ENCODE peak calls at places on chromosome 14, in four cellular contexts. W is stimulated activated CD4-positive, alpha-beta T cell treated with anti-CD3 and anti-CD28 coated beads, TNF-alpha, amount 100 ng/mL, for 1 hour; Q is Calu3; N is stimulated activated CD8-positive, alpha-beta memory T cell treated with anti-CD3 and anti-CD28 coated beads, Interleukin-4, amount 100 ng/mL, for 1 hour. O is an unnamed sample.

GRCh38 chr14:96424104-96424989 is 32.4 kb downstream of the AK7 start:
- DNase-seq in W (no peak), N (no peak), Q (peak), O (peak)

GRCh38 chr14:75626857-75627256 is 33.8 kb downstream of the ERG28 start:
- DNase-seq in N (no peak), Q (no peak), W (no peak), O (no peak)

GRCh38 chr14:69318241-69318640 is 58.3 kb downstream of the GALNT16 start:
- DNase-seq in Q (no peak), N (no peak), W (no peak), O (no peak)

GRCh38 chr14:38098074-38098846 is 109.4 kb upstream of the SSTR1 start:
- DNase-seq in Q (no peak), N (no peak), W (no peak), O (peak)

GRCh38 chr14:95226801-95227200 is 69.5 kb upstream of the DICER1 start:
- DNase-seq in W (no peak), Q (no peak), N (no peak), O (no peak)

GRCh38 chr14:68199465-68200145 is 380.0 kb downstream of the RAD51B start:
- DNase-seq in W (no peak), Q (no peak), N (no peak), O (peak)

GRCh38 chr14:93173943-93174395 is 10.7 kb downstream of the MOAP1 start:
- DNase-seq in N (no peak), W (no peak), Q (no peak), O (peak)

GRCh38 chr14:80298491-80299017 is 87.2 kb upstream of the DIO2 start:
- DNase-seq in W (no peak), Q (no peak), N (no peak), O (no peak)

GRCh38 chr14:89836830-89837469 is 117.6 kb downstream of the EFCAB11 start:
- DNase-seq in Q (no peak), N (no peak), W (no peak), O (no peak)

GRCh38 chr14:100747021-100747586 is 20.4 kb downstream of the DLK1 start:
- DNase-seq in N (no peak), Q (peak), W (no peak), O (peak)

GRCh38 chr14:52895000-52895399 is 55.9 kb downstream of the FERMT2 start:
- DNase-seq in Q (no peak), W (no peak), N (no peak), O (no peak)

GRCh38 chr14:72457641-72458040 is 436.3 kb downstream of the DPF3 start:
- DNase-seq in N (no peak), W (no peak), Q (no peak), O (peak)

GRCh38 chr14:59280961-59281360 is 92.5 kb downstream of the DAAM1 start:
- DNase-seq in Q (no peak), W (no peak), N (no peak), O (no peak)